ENCODE peak calls at places on chromosome 2, in ten cellular contexts. One of them, this sample, is unnamed.
A peak's percentile ranks its signal among the peaks of the same experiment; 100 is the strongest.

GRCh38 chr2:239758325-239758877 is 266.7 kb downstream of the NDUFA10 start:
- DNase-seq in A549: peak; percentile 84
- DNase-seq in activated CD4-positive, alpha-beta T cell treated with anti-CD3 and anti-CD28 coated beads, Interleukin-2, amount 50 U/mL, for 24 hours: no peak
- DNase-seq in C1 segment of cervical spinal cord: no peak
- DNase-seq in spleen: peak; percentile 13
- DNase-seq in hippocampal formation: no peak
- DNase-seq in HT1080: peak; percentile 27
- DNase-seq in NCI-H1092: no peak
- DNase-seq in RPMI7951: peak; percentile 60
- DNase-seq in stimulated activated CD4-positive, alpha-beta T cell treated with anti-CD3 and anti-CD28 coated beads, TNF-alpha, amount 100 ng/mL, for 48 hours: no peak
- DNase-seq in this sample: no peak

GRCh38 chr2:233353769-233354499 is at the start of gene DGKD:
- DNase-seq in A549: peak; percentile 46
- DNase-seq in activated CD4-positive, alpha-beta T cell treated with anti-CD3 and anti-CD28 coated beads, Interleukin-2, amount 50 U/mL, for 24 hours: peak; percentile 54
- DNase-seq in C1 segment of cervical spinal cord: peak; percentile 61
- DNase-seq in spleen: peak; percentile 95
- DNase-seq in hippocampal formation: peak; percentile 34
- DNase-seq in HT1080: no peak
- DNase-seq in NCI-H1092: no peak
- DNase-seq in RPMI7951: peak; percentile 51
- DNase-seq in stimulated activated CD4-positive, alpha-beta T cell treated with anti-CD3 and anti-CD28 coated beads, TNF-alpha, amount 100 ng/mL, for 48 hours: peak; percentile 52
- DNase-seq in this sample: peak; percentile 85

GRCh38 chr2:64649013-64649484 is 4.7 kb downstream of the SERTAD2 start:
- DNase-seq in A549: no peak
- DNase-seq in activated CD4-positive, alpha-beta T cell treated with anti-CD3 and anti-CD28 coated beads, Interleukin-2, amount 50 U/mL, for 24 hours: no peak
- DNase-seq in C1 segment of cervical spinal cord: no peak
- DNase-seq in spleen: no peak
- DNase-seq in hippocampal formation: no peak
- DNase-seq in HT1080: no peak
- DNase-seq in NCI-H1092: no peak
- DNase-seq in RPMI7951: no peak
- DNase-seq in stimulated activated CD4-positive, alpha-beta T cell treated with anti-CD3 and anti-CD28 coated beads, TNF-alpha, amount 100 ng/mL, for 48 hours: no peak
- DNase-seq in this sample: no peak

GRCh38 chr2:30334738-30335426 is 103.5 kb downstream of the LBH start:
- DNase-seq in A549: peak; percentile 25
- DNase-seq in activated CD4-positive, alpha-beta T cell treated with anti-CD3 and anti-CD28 coated beads, Interleukin-2, amount 50 U/mL, for 24 hours: no peak
- DNase-seq in C1 segment of cervical spinal cord: no peak
- DNase-seq in spleen: no peak
- DNase-seq in hippocampal formation: no peak
- DNase-seq in HT1080: no peak
- DNase-seq in NCI-H1092: no peak
- DNase-seq in RPMI7951: no peak
- DNase-seq in stimulated activated CD4-positive, alpha-beta T cell treated with anti-CD3 and anti-CD28 coated beads, TNF-alpha, amount 100 ng/mL, for 48 hours: no peak
- DNase-seq in this sample: no peak

GRCh38 chr2:20561703-20562454 is 89.0 kb downstream of the HS1BP3 start:
- DNase-seq in A549: no peak
- DNase-seq in activated CD4-positive, alpha-beta T cell treated with anti-CD3 and anti-CD28 coated beads, Interleukin-2, amount 50 U/mL, for 24 hours: no peak
- DNase-seq in C1 segment of cervical spinal cord: no peak
- DNase-seq in spleen: no peak
- DNase-seq in hippocampal formation: no peak
- DNase-seq in HT1080: peak; percentile 69
- DNase-seq in NCI-H1092: no peak
- DNase-seq in RPMI7951: peak; percentile 74
- DNase-seq in stimulated activated CD4-positive, alpha-beta T cell treated with anti-CD3 and anti-CD28 coated beads, TNF-alpha, amount 100 ng/mL, for 48 hours: no peak
- DNase-seq in this sample: peak; percentile 16

GRCh38 chr2:216006164-216006663 is 7.1 kb downstream of the MREG start:
- DNase-seq in A549: peak; percentile 24
- DNase-seq in activated CD4-positive, alpha-beta T cell treated with anti-CD3 and anti-CD28 coated beads, Interleukin-2, amount 50 U/mL, for 24 hours: peak; percentile 13
- DNase-seq in C1 segment of cervical spinal cord: no peak
- DNase-seq in spleen: peak; percentile 79
- DNase-seq in hippocampal formation: no peak
- DNase-seq in HT1080: peak; percentile 90
- DNase-seq in NCI-H1092: no peak
- DNase-seq in RPMI7951: peak; percentile 92
- DNase-seq in stimulated activated CD4-positive, alpha-beta T cell treated with anti-CD3 and anti-CD28 coated beads, TNF-alpha, amount 100 ng/mL, for 48 hours: no peak
- DNase-seq in this sample: peak; percentile 73

GRCh38 chr2:176174382-176174834 is 14.1 kb upstream of the HOXD1 start:
- DNase-seq in A549: no peak
- DNase-seq in activated CD4-positive, alpha-beta T cell treated with anti-CD3 and anti-CD28 coated beads, Interleukin-2, amount 50 U/mL, for 24 hours: no peak
- DNase-seq in C1 segment of cervical spinal cord: peak; percentile 56
- DNase-seq in spleen: no peak
- DNase-seq in hippocampal formation: no peak
- DNase-seq in HT1080: no peak
- DNase-seq in NCI-H1092: no peak
- DNase-seq in RPMI7951: peak; percentile 56
- DNase-seq in stimulated activated CD4-positive, alpha-beta T cell treated with anti-CD3 and anti-CD28 coated beads, TNF-alpha, amount 100 ng/mL, for 48 hours: no peak
- DNase-seq in this sample: no peak

GRCh38 chr2:74945783-74946165 is 12.7 kb upstream of the POLE4 start:
- DNase-seq in A549: no peak
- DNase-seq in activated CD4-positive, alpha-beta T cell treated with anti-CD3 and anti-CD28 coated beads, Interleukin-2, amount 50 U/mL, for 24 hours: no peak
- DNase-seq in C1 segment of cervical spinal cord: no peak
- DNase-seq in spleen: no peak
- DNase-seq in hippocampal formation: no peak
- DNase-seq in HT1080: no peak
- DNase-seq in NCI-H1092: no peak
- DNase-seq in RPMI7951: no peak
- DNase-seq in stimulated activated CD4-positive, alpha-beta T cell treated with anti-CD3 and anti-CD28 coated beads, TNF-alpha, amount 100 ng/mL, for 48 hours: no peak
- DNase-seq in this sample: no peak

GRCh38 chr2:112885503-112885897 is 25.5 kb upstream of the IL37 start:
- DNase-seq in A549: no peak
- DNase-seq in activated CD4-positive, alpha-beta T cell treated with anti-CD3 and anti-CD28 coated beads, Interleukin-2, amount 50 U/mL, for 24 hours: no peak
- DNase-seq in C1 segment of cervical spinal cord: no peak
- DNase-seq in spleen: no peak
- DNase-seq in hippocampal formation: no peak
- DNase-seq in HT1080: no peak
- DNase-seq in NCI-H1092: no peak
- DNase-seq in RPMI7951: peak; percentile 60
- DNase-seq in stimulated activated CD4-positive, alpha-beta T cell treated with anti-CD3 and anti-CD28 coated beads, TNF-alpha, amount 100 ng/mL, for 48 hours: no peak
- DNase-seq in this sample: no peak

GRCh38 chr2:127688405-127688804 is 12.9 kb upstream of the SFT2D3 start:
- DNase-seq in A549: no peak
- DNase-seq in activated CD4-positive, alpha-beta T cell treated with anti-CD3 and anti-CD28 coated beads, Interleukin-2, amount 50 U/mL, for 24 hours: no peak
- DNase-seq in C1 segment of cervical spinal cord: no peak
- DNase-seq in spleen: no peak
- DNase-seq in hippocampal formation: no peak
- DNase-seq in HT1080: no peak
- DNase-seq in NCI-H1092: no peak
- DNase-seq in RPMI7951: no peak
- DNase-seq in stimulated activated CD4-positive, alpha-beta T cell treated with anti-CD3 and anti-CD28 coated beads, TNF-alpha, amount 100 ng/mL, for 48 hours: no peak
- DNase-seq in this sample: no peak

GRCh38 chr2:231359484-231359883 is 36.0 kb upstream of the B3GNT7 start:
- DNase-seq in A549: no peak
- DNase-seq in activated CD4-positive, alpha-beta T cell treated with anti-CD3 and anti-CD28 coated beads, Interleukin-2, amount 50 U/mL, for 24 hours: no peak
- DNase-seq in C1 segment of cervical spinal cord: no peak
- DNase-seq in spleen: no peak
- DNase-seq in hippocampal formation: no peak
- DNase-seq in HT1080: no peak
- DNase-seq in NCI-H1092: no peak
- DNase-seq in RPMI7951: no peak
- DNase-seq in stimulated activated CD4-positive, alpha-beta T cell treated with anti-CD3 and anti-CD28 coated beads, TNF-alpha, amount 100 ng/mL, for 48 hours: no peak
- DNase-seq in this sample: no peak

GRCh38 chr2:239204876-239205468 is 195.8 kb downstream of the HDAC4 start:
- DNase-seq in A549: no peak
- DNase-seq in activated CD4-positive, alpha-beta T cell treated with anti-CD3 and anti-CD28 coated beads, Interleukin-2, amount 50 U/mL, for 24 hours: no peak
- DNase-seq in C1 segment of cervical spinal cord: no peak
- DNase-seq in spleen: no peak
- DNase-seq in hippocampal formation: no peak
- DNase-seq in HT1080: no peak
- DNase-seq in NCI-H1092: no peak
- DNase-seq in RPMI7951: no peak
- DNase-seq in stimulated activated CD4-positive, alpha-beta T cell treated with anti-CD3 and anti-CD28 coated beads, TNF-alpha, amount 100 ng/mL, for 48 hours: no peak
- DNase-seq in this sample: peak; percentile 53

GRCh38 chr2:104405628-104406027 is 448.3 kb upstream of the POU3F3 start:
- DNase-seq in A549: no peak
- DNase-seq in activated CD4-positive, alpha-beta T cell treated with anti-CD3 and anti-CD28 coated beads, Interleukin-2, amount 50 U/mL, for 24 hours: no peak
- DNase-seq in C1 segment of cervical spinal cord: no peak
- DNase-seq in spleen: no peak
- DNase-seq in hippocampal formation: no peak
- DNase-seq in HT1080: no peak
- DNase-seq in NCI-H1092: no peak
- DNase-seq in RPMI7951: no peak
- DNase-seq in stimulated activated CD4-positive, alpha-beta T cell treated with anti-CD3 and anti-CD28 coated beads, TNF-alpha, amount 100 ng/mL, for 48 hours: no peak
- DNase-seq in this sample: no peak

GRCh38 chr2:149330127-149331022 is at the start of gene LYPD6:
- DNase-seq in A549: peak; percentile 68
- DNase-seq in activated CD4-positive, alpha-beta T cell treated with anti-CD3 and anti-CD28 coated beads, Interleukin-2, amount 50 U/mL, for 24 hours: no peak
- DNase-seq in C1 segment of cervical spinal cord: peak; percentile 51
- DNase-seq in spleen: no peak
- DNase-seq in hippocampal formation: peak; percentile 63
- DNase-seq in HT1080: peak; percentile 69
- DNase-seq in NCI-H1092: peak; percentile 44
- DNase-seq in RPMI7951: peak; percentile 84
- DNase-seq in stimulated activated CD4-positive, alpha-beta T cell treated with anti-CD3 and anti-CD28 coated beads, TNF-alpha, amount 100 ng/mL, for 48 hours: no peak
- DNase-seq in this sample: peak; percentile 81

GRCh38 chr2:104844813-104845551 is 8.9 kb upstream of the POU3F3 start:
- DNase-seq in A549: no peak
- DNase-seq in activated CD4-positive, alpha-beta T cell treated with anti-CD3 and anti-CD28 coated beads, Interleukin-2, amount 50 U/mL, for 24 hours: no peak
- DNase-seq in C1 segment of cervical spinal cord: no peak
- DNase-seq in spleen: no peak
- DNase-seq in hippocampal formation: peak; percentile 77
- DNase-seq in HT1080: no peak
- DNase-seq in NCI-H1092: no peak
- DNase-seq in RPMI7951: no peak
- DNase-seq in stimulated activated CD4-positive, alpha-beta T cell treated with anti-CD3 and anti-CD28 coated beads, TNF-alpha, amount 100 ng/mL, for 48 hours: no peak
- DNase-seq in this sample: no peak

GRCh38 chr2:147433822-147434221 is 411.0 kb upstream of the ACVR2A start:
- DNase-seq in A549: no peak
- DNase-seq in activated CD4-positive, alpha-beta T cell treated with anti-CD3 and anti-CD28 coated beads, Interleukin-2, amount 50 U/mL, for 24 hours: no peak
- DNase-seq in C1 segment of cervical spinal cord: no peak
- DNase-seq in spleen: no peak
- DNase-seq in hippocampal formation: no peak
- DNase-seq in HT1080: no peak
- DNase-seq in NCI-H1092: no peak
- DNase-seq in RPMI7951: no peak
- DNase-seq in stimulated activated CD4-positive, alpha-beta T cell treated with anti-CD3 and anti-CD28 coated beads, TNF-alpha, amount 100 ng/mL, for 48 hours: no peak
- DNase-seq in this sample: no peak

GRCh38 chr2:209380278-209380677 is 43.6 kb upstream of the MAP2 start:
- DNase-seq in A549: no peak
- DNase-seq in activated CD4-positive, alpha-beta T cell treated with anti-CD3 and anti-CD28 coated beads, Interleukin-2, amount 50 U/mL, for 24 hours: no peak
- DNase-seq in C1 segment of cervical spinal cord: no peak
- DNase-seq in spleen: no peak
- DNase-seq in hippocampal formation: no peak
- DNase-seq in HT1080: peak; percentile 17
- DNase-seq in NCI-H1092: no peak
- DNase-seq in RPMI7951: no peak
- DNase-seq in stimulated activated CD4-positive, alpha-beta T cell treated with anti-CD3 and anti-CD28 coated beads, TNF-alpha, amount 100 ng/mL, for 48 hours: no peak
- DNase-seq in this sample: no peak

GRCh38 chr2:121532894-121533293 is 2.2 kb downstream of the RNU4ATAC start:
- DNase-seq in A549: no peak
- DNase-seq in activated CD4-positive, alpha-beta T cell treated with anti-CD3 and anti-CD28 coated beads, Interleukin-2, amount 50 U/mL, for 24 hours: no peak
- DNase-seq in C1 segment of cervical spinal cord: no peak
- DNase-seq in spleen: no peak
- DNase-seq in hippocampal formation: no peak
- DNase-seq in HT1080: no peak
- DNase-seq in NCI-H1092: no peak
- DNase-seq in RPMI7951: no peak
- DNase-seq in stimulated activated CD4-positive, alpha-beta T cell treated with anti-CD3 and anti-CD28 coated beads, TNF-alpha, amount 100 ng/mL, for 48 hours: no peak
- DNase-seq in this sample: no peak

GRCh38 chr2:55048514-55048924 is 1.7 kb downstream of the RTN4 start:
- DNase-seq in A549: peak; percentile 71
- DNase-seq in activated CD4-positive, alpha-beta T cell treated with anti-CD3 and anti-CD28 coated beads, Interleukin-2, amount 50 U/mL, for 24 hours: no peak
- DNase-seq in C1 segment of cervical spinal cord: no peak
- DNase-seq in spleen: no peak
- DNase-seq in hippocampal formation: peak; percentile 67
- DNase-seq in HT1080: peak; percentile 47
- DNase-seq in NCI-H1092: no peak
- DNase-seq in RPMI7951: peak; percentile 49
- DNase-seq in stimulated activated CD4-positive, alpha-beta T cell treated with anti-CD3 and anti-CD28 coated beads, TNF-alpha, amount 100 ng/mL, for 48 hours: no peak
- DNase-seq in this sample: no peak

GRCh38 chr2:207473203-207473865 is 56.4 kb upstream of the CREB1 start:
- DNase-seq in A549: peak; percentile 77
- DNase-seq in activated CD4-positive, alpha-beta T cell treated with anti-CD3 and anti-CD28 coated beads, Interleukin-2, amount 50 U/mL, for 24 hours: peak; percentile 31
- DNase-seq in C1 segment of cervical spinal cord: no peak
- DNase-seq in spleen: no peak
- DNase-seq in hippocampal formation: peak; percentile 89
- DNase-seq in HT1080: peak; percentile 77
- DNase-seq in NCI-H1092: peak; percentile 40
- DNase-seq in RPMI7951: peak; percentile 80
- DNase-seq in stimulated activated CD4-positive, alpha-beta T cell treated with anti-CD3 and anti-CD28 coated beads, TNF-alpha, amount 100 ng/mL, for 48 hours: no peak
- DNase-seq in this sample: no peak

GRCh38 chr2:8435608-8436007 is 246.2 kb upstream of the ID2 start:
- DNase-seq in A549: no peak
- DNase-seq in activated CD4-positive, alpha-beta T cell treated with anti-CD3 and anti-CD28 coated beads, Interleukin-2, amount 50 U/mL, for 24 hours: no peak
- DNase-seq in C1 segment of cervical spinal cord: no peak
- DNase-seq in spleen: no peak
- DNase-seq in hippocampal formation: no peak
- DNase-seq in HT1080: no peak
- DNase-seq in NCI-H1092: no peak
- DNase-seq in RPMI7951: peak; percentile 40
- DNase-seq in stimulated activated CD4-positive, alpha-beta T cell treated with anti-CD3 and anti-CD28 coated beads, TNF-alpha, amount 100 ng/mL, for 48 hours: no peak
- DNase-seq in this sample: no peak

GRCh38 chr2:121047383-121047782 is 237.6 kb downstream of the TFCP2L1 start:
- DNase-seq in A549: no peak
- DNase-seq in activated CD4-positive, alpha-beta T cell treated with anti-CD3 and anti-CD28 coated beads, Interleukin-2, amount 50 U/mL, for 24 hours: no peak
- DNase-seq in C1 segment of cervical spinal cord: no peak
- DNase-seq in spleen: no peak
- DNase-seq in hippocampal formation: no peak
- DNase-seq in HT1080: no peak
- DNase-seq in NCI-H1092: no peak
- DNase-seq in RPMI7951: no peak
- DNase-seq in stimulated activated CD4-positive, alpha-beta T cell treated with anti-CD3 and anti-CD28 coated beads, TNF-alpha, amount 100 ng/mL, for 48 hours: no peak
- DNase-seq in this sample: no peak

GRCh38 chr2:106269591-106270291 is 75.6 kb upstream of the UXS1 start:
- DNase-seq in A549: peak; percentile 18
- DNase-seq in activated CD4-positive, alpha-beta T cell treated with anti-CD3 and anti-CD28 coated beads, Interleukin-2, amount 50 U/mL, for 24 hours: no peak
- DNase-seq in C1 segment of cervical spinal cord: no peak
- DNase-seq in spleen: peak; percentile 90
- DNase-seq in hippocampal formation: no peak
- DNase-seq in HT1080: no peak
- DNase-seq in NCI-H1092: peak; percentile 34
- DNase-seq in RPMI7951: no peak
- DNase-seq in stimulated activated CD4-positive, alpha-beta T cell treated with anti-CD3 and anti-CD28 coated beads, TNF-alpha, amount 100 ng/mL, for 48 hours: no peak
- DNase-seq in this sample: peak; percentile 88

GRCh38 chr2:111054791-111055627 is 65.7 kb upstream of the BCL2L11 start:
- DNase-seq in A549: no peak
- DNase-seq in activated CD4-positive, alpha-beta T cell treated with anti-CD3 and anti-CD28 coated beads, Interleukin-2, amount 50 U/mL, for 24 hours: peak; percentile 41
- DNase-seq in C1 segment of cervical spinal cord: no peak
- DNase-seq in spleen: no peak
- DNase-seq in hippocampal formation: no peak
- DNase-seq in HT1080: no peak
- DNase-seq in NCI-H1092: no peak
- DNase-seq in RPMI7951: no peak
- DNase-seq in stimulated activated CD4-positive, alpha-beta T cell treated with anti-CD3 and anti-CD28 coated beads, TNF-alpha, amount 100 ng/mL, for 48 hours: peak; percentile 37
- DNase-seq in this sample: no peak

GRCh38 chr2:54360055-54360792 is 95.9 kb upstream of the SPTBN1 start:
- DNase-seq in A549: no peak
- DNase-seq in activated CD4-positive, alpha-beta T cell treated with anti-CD3 and anti-CD28 coated beads, Interleukin-2, amount 50 U/mL, for 24 hours: no peak
- DNase-seq in C1 segment of cervical spinal cord: no peak
- DNase-seq in spleen: no peak
- DNase-seq in hippocampal formation: peak; percentile 18
- DNase-seq in HT1080: peak; percentile 38
- DNase-seq in NCI-H1092: peak; percentile 6
- DNase-seq in RPMI7951: peak; percentile 36
- DNase-seq in stimulated activated CD4-positive, alpha-beta T cell treated with anti-CD3 and anti-CD28 coated beads, TNF-alpha, amount 100 ng/mL, for 48 hours: no peak
- DNase-seq in this sample: no peak

GRCh38 chr2:70061317-70061716 is 26.0 kb upstream of the PCBP1 start:
- DNase-seq in A549: no peak
- DNase-seq in activated CD4-positive, alpha-beta T cell treated with anti-CD3 and anti-CD28 coated beads, Interleukin-2, amount 50 U/mL, for 24 hours: no peak
- DNase-seq in C1 segment of cervical spinal cord: no peak
- DNase-seq in spleen: no peak
- DNase-seq in hippocampal formation: no peak
- DNase-seq in HT1080: no peak
- DNase-seq in NCI-H1092: no peak
- DNase-seq in RPMI7951: no peak
- DNase-seq in stimulated activated CD4-positive, alpha-beta T cell treated with anti-CD3 and anti-CD28 coated beads, TNF-alpha, amount 100 ng/mL, for 48 hours: no peak
- DNase-seq in this sample: no peak

GRCh38 chr2:197140045-197140444 is 170.5 kb downstream of the ANKRD44 start:
- DNase-seq in A549: no peak
- DNase-seq in activated CD4-positive, alpha-beta T cell treated with anti-CD3 and anti-CD28 coated beads, Interleukin-2, amount 50 U/mL, for 24 hours: no peak
- DNase-seq in C1 segment of cervical spinal cord: no peak
- DNase-seq in spleen: no peak
- DNase-seq in hippocampal formation: no peak
- DNase-seq in HT1080: no peak
- DNase-seq in NCI-H1092: no peak
- DNase-seq in RPMI7951: no peak
- DNase-seq in stimulated activated CD4-positive, alpha-beta T cell treated with anti-CD3 and anti-CD28 coated beads, TNF-alpha, amount 100 ng/mL, for 48 hours: no peak
- DNase-seq in this sample: no peak

GRCh38 chr2:120958623-120959366 is 223.1 kb downstream of the GLI2 start:
- DNase-seq in A549: no peak
- DNase-seq in activated CD4-positive, alpha-beta T cell treated with anti-CD3 and anti-CD28 coated beads, Interleukin-2, amount 50 U/mL, for 24 hours: no peak
- DNase-seq in C1 segment of cervical spinal cord: no peak
- DNase-seq in spleen: no peak
- DNase-seq in hippocampal formation: no peak
- DNase-seq in HT1080: no peak
- DNase-seq in NCI-H1092: no peak
- DNase-seq in RPMI7951: no peak
- DNase-seq in stimulated activated CD4-positive, alpha-beta T cell treated with anti-CD3 and anti-CD28 coated beads, TNF-alpha, amount 100 ng/mL, for 48 hours: no peak
- DNase-seq in this sample: no peak

This sample was measured in upper lobe of right lung.